ENCODE peak calls at places on chromosomes 1 and 21, in seven cellular contexts. One of them, this sample, is unnamed.

GRCh38 chr1:112818990-112819689 is 104.0 kb upstream of the PPM1J start:
- DNase-seq in GF-D8: peak; percentile 73
- DNase-seq in mammary epithelial cell: no peak
- DNase-seq in AG04450: peak; percentile 39
- DNase-seq in NAMALWA: no peak
- DNase-seq in occipital lobe: no peak
- DNase-seq in neural progenitor cell: no peak
- DNase-seq in this sample: no peak

GRCh38 chr1:95641386-95641785 is 407.4 kb downstream of the RWDD3 start:
- DNase-seq in neural progenitor cell: no peak
- DNase-seq in occipital lobe: no peak
- DNase-seq in mammary epithelial cell: no peak
- DNase-seq in AG04450: no peak
- DNase-seq in GF-D8: no peak
- DNase-seq in NAMALWA: no peak
- DNase-seq in this sample: no peak

GRCh38 chr1:16181887-16182719 is 26.2 kb upstream of the EPHA2 start:
- DNase-seq in mammary epithelial cell: peak; percentile 85
- DNase-seq in neural progenitor cell: peak; percentile 75
- DNase-seq in occipital lobe: no peak
- DNase-seq in GF-D8: no peak
- DNase-seq in NAMALWA: no peak
- DNase-seq in AG04450: peak; percentile 73
- DNase-seq in this sample: no peak

GRCh38 chr1:76110662-76111061 is 36.1 kb downstream of the ST6GALNAC3 start:
- DNase-seq in mammary epithelial cell: no peak
- DNase-seq in neural progenitor cell: no peak
- DNase-seq in GF-D8: no peak
- DNase-seq in occipital lobe: no peak
- DNase-seq in NAMALWA: no peak
- DNase-seq in AG04450: no peak
- DNase-seq in this sample: no peak

GRCh38 chr1:197862671-197863070 is 39.8 kb upstream of the C1orf53 start:
- DNase-seq in NAMALWA: no peak
- DNase-seq in GF-D8: no peak
- DNase-seq in mammary epithelial cell: peak; percentile 56
- DNase-seq in neural progenitor cell: no peak
- DNase-seq in occipital lobe: no peak
- DNase-seq in AG04450: no peak
- DNase-seq in this sample: no peak

GRCh38 chr1:19643602-19644419 is at the start of gene NBL1:
- DNase-seq in neural progenitor cell: peak; percentile 63
- DNase-seq in GF-D8: no peak
- DNase-seq in occipital lobe: no peak
- DNase-seq in NAMALWA: no peak
- DNase-seq in mammary epithelial cell: peak; percentile 57
- DNase-seq in AG04450: no peak
- DNase-seq in this sample: peak; percentile 61

GRCh38 chr1:228899421-228899956 is 164.2 kb downstream of the RHOU start:
- DNase-seq in occipital lobe: no peak
- DNase-seq in AG04450: no peak
- DNase-seq in GF-D8: no peak
- DNase-seq in neural progenitor cell: no peak
- DNase-seq in mammary epithelial cell: no peak
- DNase-seq in NAMALWA: no peak
- DNase-seq in this sample: no peak

GRCh38 chr1:15432327-15432726 is 5.9 kb upstream of the CTRC start:
- DNase-seq in mammary epithelial cell: no peak
- DNase-seq in occipital lobe: no peak
- DNase-seq in GF-D8: no peak
- DNase-seq in NAMALWA: no peak
- DNase-seq in AG04450: no peak
- DNase-seq in neural progenitor cell: no peak
- DNase-seq in this sample: no peak

GRCh38 chr1:59494145-59494824 is 197.4 kb downstream of the FGGY start:
- DNase-seq in occipital lobe: no peak
- DNase-seq in neural progenitor cell: no peak
- DNase-seq in NAMALWA: no peak
- DNase-seq in AG04450: no peak
- DNase-seq in mammary epithelial cell: no peak
- DNase-seq in GF-D8: no peak
- DNase-seq in this sample: no peak

GRCh38 chr1:17861685-17862084 is 106.6 kb downstream of the ACTL8 start:
- DNase-seq in GF-D8: no peak
- DNase-seq in AG04450: no peak
- DNase-seq in occipital lobe: no peak
- DNase-seq in NAMALWA: no peak
- DNase-seq in neural progenitor cell: peak; percentile 42
- DNase-seq in mammary epithelial cell: peak; percentile 4
- DNase-seq in this sample: no peak

GRCh38 chr21:42844411-42845113 is 34.8 kb downstream of the WDR4 start:
- DNase-seq in AG04450: no peak
- DNase-seq in mammary epithelial cell: no peak
- DNase-seq in NAMALWA: no peak
- DNase-seq in occipital lobe: no peak
- DNase-seq in GF-D8: no peak
- DNase-seq in neural progenitor cell: no peak
- DNase-seq in this sample: peak; percentile 35

GRCh38 chr1:244820131-244820530 is 15.3 kb upstream of the COX20 start:
- DNase-seq in neural progenitor cell: no peak
- DNase-seq in occipital lobe: no peak
- DNase-seq in AG04450: no peak
- DNase-seq in GF-D8: no peak
- DNase-seq in NAMALWA: no peak
- DNase-seq in mammary epithelial cell: no peak
- DNase-seq in this sample: no peak

GRCh38 chr1:226475112-226475511 is 67.2 kb upstream of the PARP1 start:
- DNase-seq in neural progenitor cell: peak; percentile 19
- DNase-seq in NAMALWA: no peak
- DNase-seq in occipital lobe: no peak
- DNase-seq in GF-D8: no peak
- DNase-seq in mammary epithelial cell: no peak
- DNase-seq in AG04450: no peak
- DNase-seq in this sample: no peak

GRCh38 chr1:182761396-182762395 is 27.9 kb upstream of the NPL start:
- DNase-seq in NAMALWA: peak; percentile 41
- DNase-seq in GF-D8: no peak
- DNase-seq in occipital lobe: no peak
- DNase-seq in neural progenitor cell: no peak
- DNase-seq in AG04450: no peak
- DNase-seq in mammary epithelial cell: peak; percentile 65
- DNase-seq in this sample: peak; percentile 52

GRCh38 chr1:207510444-207510843 is 14.5 kb downstream of the CR1 start:
- DNase-seq in neural progenitor cell: no peak
- DNase-seq in AG04450: no peak
- DNase-seq in mammary epithelial cell: no peak
- DNase-seq in occipital lobe: no peak
- DNase-seq in GF-D8: no peak
- DNase-seq in NAMALWA: no peak
- DNase-seq in this sample: no peak

GRCh38 chr1:154768456-154769125 is 101.5 kb downstream of the KCNN3 start:
- DNase-seq in GF-D8: no peak
- DNase-seq in AG04450: no peak
- DNase-seq in occipital lobe: no peak
- DNase-seq in mammary epithelial cell: no peak
- DNase-seq in neural progenitor cell: no peak
- DNase-seq in NAMALWA: no peak
- DNase-seq in this sample: no peak

GRCh38 chr1:25020851-25021585 is 90.9 kb upstream of the RUNX3 start:
- DNase-seq in AG04450: no peak
- DNase-seq in NAMALWA: no peak
- DNase-seq in GF-D8: no peak
- DNase-seq in occipital lobe: no peak
- DNase-seq in mammary epithelial cell: no peak
- DNase-seq in neural progenitor cell: no peak
- DNase-seq in this sample: no peak

GRCh38 chr1:91092503-91092902 is 70.7 kb upstream of the ZNF644 start:
- DNase-seq in NAMALWA: no peak
- DNase-seq in occipital lobe: no peak
- DNase-seq in neural progenitor cell: peak; percentile 53
- DNase-seq in GF-D8: no peak
- DNase-seq in AG04450: no peak
- DNase-seq in mammary epithelial cell: no peak
- DNase-seq in this sample: no peak

GRCh38 chr1:206544562-206545257 is 37.4 kb downstream of the RASSF5 start:
- DNase-seq in occipital lobe: peak; percentile 58
- DNase-seq in GF-D8: no peak
- DNase-seq in neural progenitor cell: peak; percentile 82
- DNase-seq in NAMALWA: peak; percentile 85
- DNase-seq in AG04450: no peak
- DNase-seq in mammary epithelial cell: peak; percentile 31
- DNase-seq in this sample: no peak

GRCh38 chr1:36322786-36323635 is 434 bp downstream of the EVA1B start:
- DNase-seq in neural progenitor cell: peak; percentile 69
- DNase-seq in GF-D8: no peak
- DNase-seq in NAMALWA: no peak
- DNase-seq in mammary epithelial cell: peak; percentile 12
- DNase-seq in occipital lobe: no peak
- DNase-seq in AG04450: no peak
- DNase-seq in this sample: no peak

GRCh38 chr1:65615859-65616258 is 176.8 kb upstream of the PDE4B start:
- DNase-seq in AG04450: no peak
- DNase-seq in neural progenitor cell: no peak
- DNase-seq in NAMALWA: no peak
- DNase-seq in mammary epithelial cell: no peak
- DNase-seq in occipital lobe: no peak
- DNase-seq in GF-D8: no peak
- DNase-seq in this sample: no peak

GRCh38 chr1:236516929-236517704 is 6.7 kb upstream of the LGALS8 start:
- DNase-seq in occipital lobe: no peak
- DNase-seq in neural progenitor cell: no peak
- DNase-seq in AG04450: peak; percentile 70
- DNase-seq in NAMALWA: no peak
- DNase-seq in GF-D8: no peak
- DNase-seq in mammary epithelial cell: peak; percentile 76
- DNase-seq in this sample: no peak

GRCh38 chr1:23283660-23284602 is 60.2 kb downstream of the HNRNPR start:
- DNase-seq in neural progenitor cell: no peak
- DNase-seq in AG04450: peak; percentile 10
- DNase-seq in occipital lobe: no peak
- DNase-seq in NAMALWA: no peak
- DNase-seq in GF-D8: no peak
- DNase-seq in mammary epithelial cell: no peak
- DNase-seq in this sample: peak; percentile 37

GRCh38 chr1:153192697-153193096 is 10.5 kb upstream of the LELP1 start:
- DNase-seq in occipital lobe: no peak
- DNase-seq in GF-D8: no peak
- DNase-seq in neural progenitor cell: peak; percentile 13
- DNase-seq in NAMALWA: peak; percentile 35
- DNase-seq in mammary epithelial cell: peak; percentile 48
- DNase-seq in AG04450: no peak
- DNase-seq in this sample: no peak

GRCh38 chr1:246724725-246725095 is 501 bp downstream of the SCCPDH start:
- DNase-seq in neural progenitor cell: peak; percentile 41
- DNase-seq in occipital lobe: no peak
- DNase-seq in mammary epithelial cell: no peak
- DNase-seq in AG04450: no peak
- DNase-seq in NAMALWA: no peak
- DNase-seq in GF-D8: no peak
- DNase-seq in this sample: peak; percentile 19

GRCh38 chr1:112461200-112461871 is 47.4 kb upstream of the WNT2B start:
- DNase-seq in GF-D8: no peak
- DNase-seq in NAMALWA: no peak
- DNase-seq in occipital lobe: no peak
- DNase-seq in AG04450: no peak
- DNase-seq in mammary epithelial cell: peak; percentile 26
- DNase-seq in neural progenitor cell: peak; percentile 9
- DNase-seq in this sample: no peak

GRCh38 chr1:46134660-46135331 is 2.4 kb upstream of the PIK3R3 start:
- DNase-seq in mammary epithelial cell: peak; percentile 89
- DNase-seq in occipital lobe: no peak
- DNase-seq in neural progenitor cell: no peak
- DNase-seq in AG04450: peak; percentile 60
- DNase-seq in NAMALWA: peak; percentile 19
- DNase-seq in GF-D8: no peak
- DNase-seq in this sample: no peak

GRCh38 chr1:51240096-51240495 is 4.0 kb downstream of the RNF11 start:
- DNase-seq in neural progenitor cell: peak; percentile 45
- DNase-seq in mammary epithelial cell: no peak
- DNase-seq in GF-D8: no peak
- DNase-seq in occipital lobe: no peak
- DNase-seq in AG04450: no peak
- DNase-seq in NAMALWA: no peak
- DNase-seq in this sample: no peak

GRCh38 chr21:45517249-45518065 is 24.8 kb downstream of the SLC19A1 start:
- DNase-seq in AG04450: no peak
- DNase-seq in neural progenitor cell: no peak
- DNase-seq in GF-D8: peak; percentile 41
- DNase-seq in NAMALWA: peak; percentile 43
- DNase-seq in mammary epithelial cell: no peak
- DNase-seq in occipital lobe: no peak
- DNase-seq in this sample: no peak

GRCh38 chr21:25107708-25108107 is 499.6 kb downstream of the MRPL39 start:
- DNase-seq in mammary epithelial cell: no peak
- DNase-seq in neural progenitor cell: no peak
- DNase-seq in occipital lobe: no peak
- DNase-seq in AG04450: peak; percentile 72
- DNase-seq in GF-D8: peak; percentile 38
- DNase-seq in NAMALWA: no peak
- DNase-seq in this sample: no peak

GRCh38 chr1:75768021-75768420 is 18.0 kb upstream of the RABGGTB start:
- DNase-seq in occipital lobe: no peak
- DNase-seq in neural progenitor cell: no peak
- DNase-seq in GF-D8: no peak
- DNase-seq in mammary epithelial cell: peak; percentile 9
- DNase-seq in NAMALWA: no peak
- DNase-seq in AG04450: no peak
- DNase-seq in this sample: no peak

This sample was measured in putamen.